ENCODE peak calls at places on chromosome 11, in four cellular contexts. One of them, this sample, is unnamed.

GRCh38 chr11:62889484-62890437 is 9.1 kb downstream of the SLC3A2 start:
- DNase-seq in HCT116: no peak
- DNase-seq in choroid plexus epithelial cell: peak
- DNase-seq in astrocyte of the spinal cord: peak
- DNase-seq in this sample: no peak

GRCh38 chr11:15123849-15124248 is 9.1 kb downstream of the INSC start:
- DNase-seq in HCT116: peak
- DNase-seq in choroid plexus epithelial cell: peak
- DNase-seq in astrocyte of the spinal cord: peak
- DNase-seq in this sample: peak

GRCh38 chr11:128695539-128696221 is 1.8 kb downstream of the FLI1 start:
- DNase-seq in HCT116: no peak
- DNase-seq in choroid plexus epithelial cell: peak
- DNase-seq in astrocyte of the spinal cord: peak
- DNase-seq in this sample: peak

GRCh38 chr11:16779436-16779835 is 41.0 kb downstream of the C11orf58 start:
- DNase-seq in HCT116: peak
- DNase-seq in choroid plexus epithelial cell: no peak
- DNase-seq in astrocyte of the spinal cord: no peak
- DNase-seq in this sample: no peak

GRCh38 chr11:9728058-9728457 is 64.2 kb downstream of the SWAP70 start:
- DNase-seq in HCT116: no peak
- DNase-seq in choroid plexus epithelial cell: no peak
- DNase-seq in astrocyte of the spinal cord: no peak
- DNase-seq in this sample: no peak

GRCh38 chr11:657691-658126 is 20.6 kb downstream of the DRD4 start:
- DNase-seq in HCT116: no peak
- DNase-seq in choroid plexus epithelial cell: no peak
- DNase-seq in astrocyte of the spinal cord: no peak
- DNase-seq in this sample: no peak

GRCh38 chr11:109697140-109697843 is 275.3 kb downstream of the C11orf87 start:
- DNase-seq in HCT116: peak
- DNase-seq in choroid plexus epithelial cell: peak
- DNase-seq in astrocyte of the spinal cord: peak
- DNase-seq in this sample: peak

GRCh38 chr11:85313741-85314140 is 313.4 kb downstream of the DLG2 start:
- DNase-seq in HCT116: no peak
- DNase-seq in choroid plexus epithelial cell: no peak
- DNase-seq in astrocyte of the spinal cord: no peak
- DNase-seq in this sample: no peak

GRCh38 chr11:133271206-133271605 is 261.1 kb downstream of the OPCML start:
- DNase-seq in HCT116: no peak
- DNase-seq in choroid plexus epithelial cell: no peak
- DNase-seq in astrocyte of the spinal cord: no peak
- DNase-seq in this sample: no peak

DNA sequence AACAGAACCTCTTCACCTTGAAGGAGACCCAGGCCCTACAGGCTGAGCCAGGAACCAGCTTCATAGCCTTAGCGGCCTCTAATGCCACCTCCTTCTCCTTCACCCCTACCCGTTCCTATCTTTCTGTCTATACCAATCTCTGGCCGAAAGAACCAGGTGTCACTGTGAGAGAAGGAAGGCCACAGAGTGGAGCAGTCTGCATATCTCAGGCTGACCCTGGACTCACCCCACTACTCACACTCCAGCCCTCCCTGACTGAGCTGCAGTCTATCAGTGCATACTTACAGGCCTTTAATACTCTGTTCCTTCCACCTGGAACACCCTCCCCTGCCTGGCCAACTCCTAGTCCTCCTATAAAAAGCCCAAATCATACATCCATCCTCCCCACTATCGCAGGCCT is 32.7 kb downstream of the ARAP1 start:
- DNase-seq in HCT116: no peak
- DNase-seq in choroid plexus epithelial cell: no peak
- DNase-seq in astrocyte of the spinal cord: no peak
- DNase-seq in this sample: no peak
- H3K4me3 ChIP-seq in HCT116: no peak
- H3K4me3 ChIP-seq in choroid plexus epithelial cell: no peak
- H3K4me3 ChIP-seq in astrocyte of the spinal cord: no peak
- H3K4me3 ChIP-seq in this sample: peak

GRCh38 chr11:75424396-75424795 is 8.6 kb downstream of the KLHL35 start:
- DNase-seq in HCT116: no peak
- DNase-seq in choroid plexus epithelial cell: no peak
- DNase-seq in astrocyte of the spinal cord: no peak
- DNase-seq in this sample: no peak

GRCh38 chr11:75423721-75424120 is 9.3 kb downstream of the KLHL35 start:
- DNase-seq in HCT116: no peak
- DNase-seq in choroid plexus epithelial cell: no peak
- DNase-seq in astrocyte of the spinal cord: no peak
- DNase-seq in this sample: no peak

GRCh38 chr11:75427181-75427580 is 5.8 kb downstream of the KLHL35 start:
- DNase-seq in HCT116: no peak
- DNase-seq in choroid plexus epithelial cell: no peak
- DNase-seq in astrocyte of the spinal cord: no peak
- DNase-seq in this sample: no peak

GRCh38 chr11:75426720-75427086 is 6.3 kb downstream of the KLHL35 start:
- DNase-seq in HCT116: no peak
- DNase-seq in choroid plexus epithelial cell: no peak
- DNase-seq in astrocyte of the spinal cord: no peak
- DNase-seq in this sample: no peak

GRCh38 chr11:75425422-75425821 is 7.6 kb downstream of the KLHL35 start:
- DNase-seq in HCT116: no peak
- DNase-seq in choroid plexus epithelial cell: no peak
- DNase-seq in astrocyte of the spinal cord: no peak
- DNase-seq in this sample: no peak
- TF ChIP-seq CTCF in HCT116: peak
- TF ChIP-seq CTCF in choroid plexus epithelial cell: peak
- TF ChIP-seq CTCF in astrocyte of the spinal cord: peak
- TF ChIP-seq CTCF in this sample: peak

DNA sequence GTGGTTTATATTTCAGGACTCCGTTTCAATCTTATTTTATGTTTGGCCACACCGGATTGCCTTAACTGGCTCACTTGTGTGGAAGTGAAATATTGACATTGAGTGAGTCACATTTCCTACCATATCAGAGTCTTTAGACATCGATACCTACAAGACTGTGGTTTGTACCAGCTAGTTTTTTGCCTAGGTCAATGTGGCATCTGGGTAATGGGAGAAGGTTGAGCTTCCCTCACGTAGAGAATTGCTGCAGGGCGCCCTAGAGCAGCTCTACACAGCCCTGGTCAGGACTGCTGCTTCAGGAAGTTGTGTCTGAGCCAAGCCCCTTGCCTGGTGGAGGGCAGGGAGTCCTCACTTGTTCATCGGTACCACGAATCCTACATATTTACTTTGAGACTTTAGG is 1.6 kb downstream of the GRAMD1B start:
- DNase-seq in HCT116: no peak
- DNase-seq in choroid plexus epithelial cell: no peak
- DNase-seq in astrocyte of the spinal cord: peak
- DNase-seq in this sample: peak
- H3K4me3 ChIP-seq in HCT116: no peak
- H3K4me3 ChIP-seq in choroid plexus epithelial cell: peak
- H3K4me3 ChIP-seq in astrocyte of the spinal cord: peak
- H3K4me3 ChIP-seq in this sample: no peak

GRCh38 chr11:129785383-129786111 is 30.1 kb upstream of the TMEM45B start:
- DNase-seq in HCT116: no peak
- DNase-seq in choroid plexus epithelial cell: peak
- DNase-seq in astrocyte of the spinal cord: no peak
- DNase-seq in this sample: peak
- TF ChIP-seq CTCF in HCT116: peak
- TF ChIP-seq CTCF in choroid plexus epithelial cell: peak
- TF ChIP-seq CTCF in astrocyte of the spinal cord: peak
- TF ChIP-seq CTCF in this sample: peak

DNA sequence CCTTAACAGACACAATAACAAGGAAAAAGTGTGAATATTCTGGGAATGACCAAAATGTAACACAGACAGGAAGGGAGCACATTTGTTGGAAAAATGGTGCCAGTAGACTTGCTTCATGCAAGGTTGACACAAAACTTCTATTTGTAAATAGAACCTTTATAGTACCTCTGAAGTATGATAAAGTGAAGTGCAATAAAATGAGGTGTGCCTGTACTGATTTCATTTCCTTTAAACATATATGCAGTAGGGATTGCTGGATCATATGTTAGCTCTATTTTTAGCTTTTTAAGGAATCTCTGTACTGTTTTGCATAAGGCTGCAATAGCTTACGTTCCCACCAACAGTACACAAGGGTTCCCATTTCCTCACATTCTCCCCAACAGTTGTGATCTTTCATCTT is 56.6 kb upstream of the GLYATL1B start:
- DNase-seq in HCT116: no peak
- DNase-seq in choroid plexus epithelial cell: no peak
- DNase-seq in astrocyte of the spinal cord: no peak
- DNase-seq in this sample: no peak
- H3K4me3 ChIP-seq in HCT116: no peak
- H3K4me3 ChIP-seq in choroid plexus epithelial cell: no peak
- H3K4me3 ChIP-seq in astrocyte of the spinal cord: no peak
- H3K4me3 ChIP-seq in this sample: no peak

GRCh38 chr11:29634248-29634647 is 382.6 kb downstream of the KCNA4 start:
- DNase-seq in HCT116: no peak
- DNase-seq in choroid plexus epithelial cell: peak
- DNase-seq in astrocyte of the spinal cord: no peak
- DNase-seq in this sample: no peak
- TF ChIP-seq CTCF in HCT116: peak
- TF ChIP-seq CTCF in choroid plexus epithelial cell: peak
- TF ChIP-seq CTCF in astrocyte of the spinal cord: peak
- TF ChIP-seq CTCF in this sample: peak